ENCODE peak calls at places on chromosome 18, in eight cellular contexts. E is glutamatergic neuron; O is iris pigment epithelial cell; H is GM12864; Q is NCI-H69; J is naive thymus-derived CD8-positive, alpha-beta T cell; G is GM23248; N is Caco-2. U is an unnamed sample.

GRCh38 chr18:59957957-59958356 is 58.2 kb downstream of the PMAIP1 start:
- DNase-seq in E (peak; percentile 37), O (peak; percentile 85), H (no peak), Q (peak; percentile 100), J (no peak), G (peak; percentile 46), N (no peak), U (no peak)

GRCh38 chr18:3383381-3383915 is 66.5 kb upstream of the TGIF1 start:
- DNase-seq in E (no peak), O (no peak), H (no peak), Q (peak; percentile 90), J (no peak), G (no peak), N (peak; percentile 71), U (no peak)

GRCh38 chr18:3493501-3494244 is 43.7 kb downstream of the TGIF1 start:
- DNase-seq in E (no peak), O (no peak), H (no peak), Q (no peak), J (no peak), G (no peak), N (no peak), U (no peak)

GRCh38 chr18:63907649-63908048 is at the start of gene SERPINB10:
- DNase-seq in E (no peak), O (no peak), H (peak; percentile 24), Q (no peak), J (no peak), G (peak; percentile 37), N (no peak), U (no peak)

GRCh38 chr18:68147728-68148127 is 567.2 kb downstream of the TMX3 start:
- DNase-seq in E (no peak), O (peak; percentile 32), H (no peak), Q (no peak), J (no peak), G (peak; percentile 7), N (no peak), U (no peak)

GRCh38 chr18:47969851-47970250 is 39.4 kb upstream of the SMAD2 start:
- DNase-seq in E (no peak), O (peak; percentile 69), H (no peak), Q (no peak), J (no peak), G (peak; percentile 6), N (no peak), U (peak; percentile 62)

GRCh38 chr18:3867768-3868445 is 417.9 kb downstream of the TGIF1 start:
- DNase-seq in E (no peak), O (no peak), H (no peak), Q (no peak), J (no peak), G (no peak), N (no peak), U (no peak)

GRCh38 chr18:58148954-58149471 is 105.0 kb downstream of the NEDD4L start:
- DNase-seq in E (no peak), O (no peak), H (peak; percentile 29), Q (peak; percentile 25), J (no peak), G (no peak), N (no peak), U (no peak)

GRCh38 chr18:74114206-74114605 is 33.4 kb downstream of the FBXO15 start:
- DNase-seq in E (no peak), O (no peak), H (no peak), Q (peak; percentile 89), J (no peak), G (no peak), N (no peak), U (no peak)

GRCh38 chr18:12933323-12933722 is 14.5 kb upstream of the SEH1L start:
- DNase-seq in E (no peak), O (no peak), H (no peak), Q (no peak), J (no peak), G (no peak), N (no peak), U (no peak)

GRCh38 chr18:56291229-56291796 is 347.1 kb downstream of the TXNL1 start:
- DNase-seq in E (no peak), O (no peak), H (no peak), Q (no peak), J (no peak), G (no peak), N (no peak), U (no peak)

GRCh38 chr18:70166668-70167067 is 38.8 kb downstream of the RTTN start:
- DNase-seq in E (no peak), O (no peak), H (no peak), Q (no peak), J (no peak), G (no peak), N (no peak), U (no peak)

GRCh38 chr18:57443716-57444115 is 8.5 kb downstream of the ONECUT2 start:
- DNase-seq in E (no peak), O (no peak), H (no peak), Q (peak; percentile 63), J (no peak), G (no peak), N (no peak), U (no peak)

GRCh38 chr18:48983793-48984437 is 33.1 kb upstream of the SMAD7 start:
- DNase-seq in E (peak; percentile 42), O (no peak), H (no peak), Q (peak; percentile 95), J (no peak), G (peak; percentile 38), N (no peak), U (no peak)

GRCh38 chr18:50231621-50232020 is 34.7 kb downstream of the CFAP53 start:
- DNase-seq in E (no peak), O (peak; percentile 1), H (no peak), Q (peak; percentile 70), J (no peak), G (peak; percentile 33), N (no peak), U (no peak)

GRCh38 chr18:12041561-12041960 is 52.1 kb upstream of the ANKRD62 start:
- DNase-seq in E (no peak), O (peak; percentile 90), H (no peak), Q (no peak), J (no peak), G (peak; percentile 95), N (no peak), U (no peak)

GRCh38 chr18:2572144-2572682 is 856 bp downstream of the NDC80 start:
- DNase-seq in E (no peak), O (no peak), H (no peak), Q (peak; percentile 73), J (no peak), G (peak; percentile 31), N (no peak), U (no peak)

GRCh38 chr18:69817335-69817935 is 130.2 kb downstream of the CD226 start:
- DNase-seq in E (no peak), O (peak; percentile 57), H (no peak), Q (no peak), J (no peak), G (peak; percentile 80), N (no peak), U (no peak)

GRCh38 chr18:78980279-78980771 is 707 bp downstream of the SALL3 start:
- DNase-seq in E (no peak), O (no peak), H (no peak), Q (peak; percentile 67), J (no peak), G (no peak), N (no peak), U (no peak)

GRCh38 chr18:54749291-54749690 is 79.0 kb upstream of the RAB27B start:
- DNase-seq in E (no peak), O (no peak), H (no peak), Q (no peak), J (no peak), G (no peak), N (no peak), U (no peak)

GRCh38 chr18:34494359-34494696 is 215.8 kb upstream of the DTNA start:
- DNase-seq in E (peak; percentile 25), O (no peak), H (no peak), Q (peak; percentile 82), J (no peak), G (no peak), N (no peak), U (no peak)

GRCh38 chr18:27073404-27073830 is 111.7 kb downstream of the CHST9 start:
- DNase-seq in E (no peak), O (no peak), H (no peak), Q (no peak), J (no peak), G (no peak), N (no peak), U (no peak)

GRCh38 chr18:75868031-75868430 is 440.5 kb upstream of the SMIM21 start:
- DNase-seq in E (no peak), O (no peak), H (no peak), Q (no peak), J (no peak), G (no peak), N (no peak), U (no peak)